ENCODE peak calls at places on chromosomes 13 and 19, in nine cellular contexts. P is transverse colon, R is esophagus squamous epithelium, B is IMR-90, X is breast epithelium, L is tibial nerve, I is stomach, T is right lobe of liver, W is uterus. Y is an unnamed sample. For H3K4me1, the result is how much of the 10 kb centered on the place peaks cover.

GRCh38 chr19:34480971-34481821 is at the start of gene WTIP:
- DNase-seq in P (peak), R (no peak), B (peak), X (peak), L (peak), I (peak), T (peak), W (peak), Y (peak)

GRCh38 chr19:3381701-3382372 is 15.5 kb downstream of the NFIC start:
- DNase-seq in P (no peak), R (no peak), B (no peak), X (no peak), L (no peak), I (no peak), T (no peak), W (no peak), Y (peak)

GRCh38 chr19:45985321-45985720 is 9.9 kb upstream of the CCDC61 start:
- DNase-seq in P (no peak), R (no peak), B (no peak), X (no peak), L (no peak), I (no peak), T (no peak), W (no peak), Y (no peak)

GRCh38 chr13:48975101-48975925 is at the start of gene FNDC3A:
- DNase-seq in P (peak), R (no peak), B (peak), X (peak), L (peak), I (peak), T (peak), W (peak), Y (peak)

GRCh38 chr19:13055213-13056051 is 47.2 kb downstream of the LYL1 start:
- DNase-seq in P (peak), R (no peak), B (peak), X (peak), L (peak), I (peak), T (no peak), W (peak), Y (peak)

GRCh38 chr19:14556662-14557188 is 15.1 kb downstream of the NDUFB7 start:
- DNase-seq in P (peak), R (no peak), B (peak), X (peak), L (peak), I (peak), T (peak), W (peak), Y (peak)

GRCh38 chr13:80084086-80084676 is 256.7 kb downstream of the SPRY2 start:
- DNase-seq in P (no peak), R (no peak), B (peak), X (no peak), L (no peak), I (no peak), T (no peak), W (no peak), Y (no peak)

GRCh38 chr19:7506385-7507328 is 9.2 kb upstream of the ZNF358 start:
- DNase-seq in P (peak), R (peak), B (peak), X (no peak), L (peak), I (peak), T (peak), W (no peak), Y (no peak)

GRCh38 chr19:45166723-45167252 is 6.0 kb upstream of the NKPD1 start:
- DNase-seq in P (no peak), R (no peak), B (no peak), X (no peak), L (no peak), I (no peak), T (no peak), W (no peak), Y (no peak)

GRCh38 chr13:51333421-51333820 is 6.1 kb upstream of the SERPINE3 start:
- DNase-seq in P (no peak), R (no peak), B (no peak), X (no peak), L (no peak), I (no peak), T (no peak), W (no peak), Y (no peak)

GRCh38 chr13:35723061-35723461 is 246.6 kb upstream of the MAB21L1 start:
- DNase-seq in P (peak), R (no peak), B (peak), X (no peak), L (peak), I (no peak), T (no peak), W (peak), Y (no peak)

GRCh38 chr13:19882231-19882630 is 18.8 kb upstream of the ZMYM5 start:
- DNase-seq in P (no peak), R (no peak), B (no peak), X (no peak), L (no peak), I (no peak), T (no peak), W (no peak), Y (no peak)

GRCh38 chr13:104491951-104492350 is 1425.7 kb upstream of the SLC10A2 start:
- DNase-seq in P (no peak), R (no peak), B (no peak), X (no peak), L (no peak), I (no peak), T (no peak), W (no peak), Y (no peak)

GRCh38 chr13:19597523-19597922 is 35.9 kb upstream of the MPHOSPH8 start:
- DNase-seq in P (no peak), R (no peak), B (peak), X (no peak), L (no peak), I (no peak), T (no peak), W (no peak), Y (no peak)

DNA sequence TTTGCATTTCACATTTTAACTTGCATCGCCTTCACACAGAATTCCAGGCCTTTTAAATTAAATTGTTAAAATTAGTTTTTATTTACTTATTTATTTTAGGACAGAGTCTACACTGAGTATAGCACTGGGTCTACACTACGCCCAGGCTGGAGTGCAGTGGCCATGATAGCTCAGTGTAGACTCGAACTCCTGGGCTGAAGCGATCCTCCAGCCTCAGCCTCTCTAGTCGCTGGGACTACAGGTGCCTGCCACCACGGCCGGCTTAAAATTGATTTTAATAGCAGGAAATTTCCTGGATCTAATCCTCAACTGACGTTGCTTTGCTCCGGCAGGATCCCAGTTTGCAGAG is 301 bp upstream of the ZNF610 start:
- DNase-seq in P (no peak), R (no peak), B (no peak), X (no peak), L (no peak), I (no peak), T (no peak), W (no peak), Y (no peak)
- H3K27ac ChIP-seq in P (peak), R (peak), B (peak), X (peak), L (peak), I (peak), T (no peak), W (no peak), Y (peak)

GRCh38 chr19:39399684-39400465 is 6.8 kb upstream of the ZFP36 start:
- DNase-seq in P (no peak), R (no peak), B (no peak), X (no peak), L (no peak), I (no peak), T (no peak), W (no peak), Y (no peak)

GRCh38 chr19:39397360-39398296 is 6.5 kb downstream of the MED29 start:
- DNase-seq in P (peak), R (no peak), B (peak), X (peak), L (peak), I (peak), T (peak), W (peak), Y (peak)

GRCh38 chr19:39401549-39402416 is 4.9 kb upstream of the ZFP36 start:
- DNase-seq in P (peak), R (no peak), B (peak), X (no peak), L (peak), I (peak), T (peak), W (peak), Y (no peak)

GRCh38 chr19:39400997-39401548 is 5.6 kb upstream of the ZFP36 start:
- DNase-seq in P (no peak), R (no peak), B (no peak), X (no peak), L (no peak), I (no peak), T (no peak), W (no peak), Y (no peak)

GRCh38 chr19:39398297-39398864 is 7.2 kb downstream of the MED29 start:
- DNase-seq in P (peak), R (no peak), B (peak), X (no peak), L (peak), I (peak), T (peak), W (peak), Y (no peak)
- TF ChIP-seq POLR2A in P (no peak), R (peak), B (no peak), X (no peak), L (no peak), I (no peak), T (peak), W (no peak), Y (peak)

GRCh38 chr19:23381114-23381513 is 14.2 kb downstream of the ZNF91 start:
- DNase-seq in P (no peak), R (no peak), B (no peak), X (no peak), L (no peak), I (no peak), T (no peak), W (no peak), Y (no peak)
- H3K4me1 ChIP-seq in P (under half), R (under half), B (under half), X (under half), L (under half), I (under half), T (under half), W (under half), Y (under half)

GRCh38 chr19:38285567-38285966 is 18.5 kb upstream of the C19orf33 start:
- DNase-seq in P (no peak), R (no peak), B (peak), X (no peak), L (no peak), I (no peak), T (no peak), W (no peak), Y (no peak)
- H3K27ac ChIP-seq in P (no peak), R (no peak), B (no peak), X (peak), L (no peak), I (no peak), T (no peak), W (no peak), Y (no peak)

DNA sequence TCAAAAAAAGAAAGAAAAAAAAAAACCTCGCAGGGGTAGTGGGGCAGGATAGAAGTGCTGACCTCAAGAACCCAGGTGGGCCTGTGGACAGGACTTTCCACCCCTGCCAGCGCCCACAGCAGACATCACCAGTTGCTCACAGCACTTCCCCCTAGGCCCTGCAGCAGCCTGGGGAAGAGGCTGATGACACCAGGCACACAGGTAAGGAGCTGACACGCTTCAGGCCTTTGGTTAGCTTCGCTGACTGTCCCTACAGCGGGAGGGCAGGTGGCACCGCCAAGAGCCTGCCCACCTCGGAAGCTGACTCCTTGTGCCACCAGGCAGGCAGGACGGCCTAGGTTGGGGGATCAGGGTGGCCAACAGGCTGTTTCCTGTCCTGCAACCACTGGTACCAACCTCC is 8.9 kb downstream of the LONP1 start:
- DNase-seq in P (no peak), R (no peak), B (no peak), X (no peak), L (no peak), I (no peak), T (no peak), W (no peak), Y (no peak)
- TF ChIP-seq POLR2A in P (no peak), R (no peak), B (no peak), X (no peak), L (no peak), I (no peak), T (no peak), W (no peak), Y (no peak)

DNA sequence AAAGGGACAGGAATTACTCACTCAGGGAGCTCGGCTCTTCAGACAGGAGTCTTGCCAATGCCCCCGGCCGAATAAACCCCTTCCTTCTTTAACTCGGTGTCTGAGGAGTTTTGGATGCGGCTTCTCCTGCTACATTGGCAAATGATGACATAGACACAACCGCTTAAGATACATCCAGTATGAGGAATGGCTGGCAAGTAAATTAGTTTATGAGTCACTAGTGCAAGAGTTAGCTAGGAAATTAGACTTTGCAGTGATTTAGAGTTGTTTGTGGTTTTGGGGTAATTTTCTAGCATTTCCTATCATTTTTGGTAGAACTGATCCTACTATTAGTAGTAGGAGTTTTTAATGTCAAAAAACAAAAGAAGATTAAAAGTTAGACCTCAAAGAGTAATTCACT is 166.2 kb downstream of the SLITRK1 start:
- DNase-seq in P (no peak), R (no peak), B (no peak), X (no peak), L (no peak), I (no peak), T (no peak), W (no peak), Y (no peak)
- H3K4me1 ChIP-seq in P (under half), R (under half), B (under half), X (under half), L (under half), I (under half), T (under half), W (under half), Y (under half)

DNA sequence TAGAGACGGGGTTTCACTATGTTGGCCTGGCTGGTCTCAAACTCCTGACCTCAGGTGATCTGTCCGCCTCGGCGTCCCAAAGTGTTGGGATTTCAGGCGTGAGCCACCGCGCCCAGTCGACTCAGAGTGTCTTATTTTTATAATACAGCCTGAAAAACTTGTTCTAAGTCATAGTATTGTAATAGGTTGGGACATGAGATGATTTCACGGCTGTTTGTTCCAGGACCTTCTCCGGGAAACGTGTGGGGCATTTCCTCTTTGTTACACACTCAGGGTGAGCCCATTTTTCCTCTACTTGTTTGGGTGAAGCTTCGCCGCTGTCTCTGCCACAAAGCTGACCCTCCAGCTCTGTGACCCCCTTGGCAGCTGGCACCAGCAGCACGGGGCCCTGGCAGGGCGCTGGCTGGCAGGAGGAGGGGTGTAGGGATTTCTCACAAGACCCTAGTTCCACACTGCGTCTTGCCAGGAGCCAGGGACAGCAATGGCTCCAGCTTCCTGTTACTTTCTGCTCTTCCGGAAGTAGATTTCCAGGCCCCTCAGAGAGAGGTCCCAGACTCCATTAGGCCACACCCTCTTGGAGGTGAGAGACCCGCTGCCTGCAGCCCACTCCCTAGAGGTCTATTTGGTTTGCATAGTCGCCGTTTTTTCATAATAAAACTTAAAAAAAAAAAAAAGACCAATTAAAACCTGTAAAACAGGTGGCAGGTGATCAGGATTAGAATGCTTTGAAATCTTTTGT is 15.6 kb downstream of the FGF21 start:
- DNase-seq in P (no peak), R (no peak), B (no peak), X (no peak), L (no peak), I (no peak), T (no peak), W (no peak), Y (no peak)
- H3K27ac ChIP-seq in P (no peak), R (peak), B (no peak), X (no peak), L (no peak), I (peak), T (peak), W (no peak), Y (no peak)

GRCh38 chr19:1512671-1513491 is at the start of gene ADAMTSL5:
- DNase-seq in P (peak), R (no peak), B (peak), X (no peak), L (no peak), I (peak), T (peak), W (peak), Y (no peak)
- TF ChIP-seq POLR2A in P (no peak), R (peak), B (no peak), X (no peak), L (no peak), I (no peak), T (peak), W (peak), Y (no peak)

GRCh38 chr19:41545547-41545946 is 30.4 kb upstream of the CEACAM21 start:
- DNase-seq in P (no peak), R (no peak), B (no peak), X (no peak), L (no peak), I (no peak), T (no peak), W (no peak), Y (no peak)
- H3K4me1 ChIP-seq in P (under half), R (under half), B (under half), X (under half), L (under half), I (under half), T (under half), W (under half), Y (under half)

Y was measured in ovary.